ENCODE peak calls at places on chromosomes 2 and 18, in nine cellular contexts. C, I, X, Y, M, O, H, V and S are unnamed samples.

GRCh38 chr2:98702127-98702802 is 28.7 kb downstream of the MGAT4A start:
- DNase-seq in O (no peak), V (peak; percentile 21), I (no peak), H (no peak), X (no peak), M (peak; percentile 84), Y (peak; percentile 73), C (peak; percentile 40), S (peak; percentile 88)

GRCh38 chr2:8004250-8004681 is 677.6 kb upstream of the ID2 start:
- DNase-seq in O (no peak), C (no peak), I (peak; percentile 93), X (peak; percentile 91), Y (peak; percentile 88), V (peak; percentile 69), H (peak; percentile 69), M (peak; percentile 48), S (no peak)

GRCh38 chr2:54724560-54725342 is 1.3 kb downstream of the EML6 start:
- DNase-seq in C (no peak), I (no peak), O (peak; percentile 80), M (peak; percentile 27), H (no peak), V (no peak), Y (peak; percentile 54), X (peak; percentile 11), S (peak; percentile 25)

GRCh38 chr2:46942143-46942526 is 26.5 kb upstream of the MCFD2 start:
- DNase-seq in O (peak; percentile 18), Y (peak; percentile 43), M (peak; percentile 75), H (no peak), C (peak; percentile 53), X (peak; percentile 78), I (no peak), V (peak; percentile 62), S (peak; percentile 51)

GRCh38 chr2:96306370-96306769 is 1.0 kb upstream of the SNRNP200 start:
- DNase-seq in C (no peak), V (no peak), H (no peak), X (no peak), O (no peak), Y (no peak), I (no peak), M (no peak), S (no peak)

GRCh38 chr2:104312684-104313083 is 541.2 kb upstream of the POU3F3 start:
- DNase-seq in I (no peak), X (no peak), C (no peak), M (no peak), O (peak; percentile 18), V (no peak), H (no peak), Y (no peak), S (no peak)

GRCh38 chr2:69725706-69726360 is 16.1 kb upstream of the ANXA4 start:
- DNase-seq in Y (no peak), O (no peak), M (no peak), V (no peak), H (no peak), I (no peak), C (no peak), X (no peak), S (no peak)

GRCh38 chr2:201779996-201780673 is 598 bp downstream of the ALS2 start:
- DNase-seq in H (no peak), O (no peak), I (no peak), V (peak; percentile 35), Y (peak; percentile 13), M (no peak), C (peak; percentile 8), X (no peak), S (no peak)

GRCh38 chr2:33528551-33528950 is 52.1 kb downstream of the RASGRP3 start:
- DNase-seq in H (no peak), M (no peak), I (no peak), X (no peak), Y (no peak), V (no peak), O (no peak), C (no peak), S (no peak)

GRCh38 chr2:73937103-73937885 is 10.6 kb downstream of the DGUOK start:
- DNase-seq in C (no peak), Y (no peak), O (no peak), H (peak; percentile 84), X (no peak), V (no peak), I (no peak), M (no peak), S (no peak)

GRCh38 chr2:73930386-73930785 is 3.7 kb downstream of the DGUOK start:
- DNase-seq in I (no peak), O (no peak), Y (no peak), M (no peak), H (no peak), X (no peak), C (no peak), V (no peak), S (no peak)

GRCh38 chr2:73931531-73932500 is 5.1 kb downstream of the DGUOK start:
- DNase-seq in I (peak; percentile 69), V (no peak), X (peak; percentile 78), Y (no peak), H (peak; percentile 69), C (no peak), M (no peak), O (no peak), S (no peak)

GRCh38 chr2:73935641-73936040 is 9.0 kb downstream of the DGUOK start:
- DNase-seq in O (no peak), C (no peak), I (no peak), H (no peak), X (no peak), M (no peak), Y (no peak), V (no peak), S (no peak)

GRCh38 chr2:73933194-73933593 is 6.5 kb downstream of the DGUOK start:
- DNase-seq in Y (no peak), V (no peak), C (no peak), I (peak; percentile 27), X (peak; percentile 39), O (no peak), H (no peak), M (no peak), S (no peak)
- TF ChIP-seq CTCF in Y (no peak), V (no peak), C (no peak), I (no peak), X (no peak), O (no peak), H (no peak), M (no peak), S (no peak)

DNA sequence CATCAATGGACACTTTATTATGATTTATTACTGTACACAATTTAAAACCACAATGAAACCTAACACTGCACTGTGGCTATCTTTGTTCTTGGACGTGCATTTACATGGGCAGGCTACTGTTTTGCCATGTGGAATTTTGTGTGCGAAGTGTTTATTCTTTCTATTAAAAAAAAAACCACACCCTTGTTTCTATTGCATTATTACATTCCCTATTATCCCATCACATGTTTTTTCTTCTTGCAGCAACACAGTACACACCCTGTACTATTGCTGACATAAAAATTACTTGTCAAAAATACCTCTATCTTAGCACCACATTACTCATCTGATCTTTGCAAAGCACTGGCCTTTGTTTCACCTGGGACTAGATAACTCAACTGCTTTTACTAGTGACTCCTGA is 1.5 kb downstream of the RNF152 start:
- DNase-seq in O (no peak), M (no peak), Y (no peak), V (no peak), I (no peak), C (no peak), X (peak; percentile 87), H (no peak), S (no peak)
- H3K4me3 ChIP-seq in O (no peak overlapping the region), M (no peak overlapping the region), Y (no peak overlapping the region), V (peak overlapping the region; percentile 92), I (no peak overlapping the region), C (no peak overlapping the region), X (peak overlapping the region; percentile 91), H (no peak overlapping the region), S (no peak overlapping the region)

GRCh38 chr2:6368271-6368670 is 497.4 kb downstream of the CMPK2 start:
- DNase-seq in I (peak; percentile 82), H (peak; percentile 90), Y (peak; percentile 41), M (no peak), O (no peak), X (no peak), C (no peak), V (no peak), S (no peak)

GRCh38 chr2:6358985-6359384 is 506.7 kb downstream of the CMPK2 start:
- DNase-seq in I (no peak), H (no peak), V (no peak), X (no peak), C (no peak), Y (no peak), O (no peak), M (no peak), S (no peak)

GRCh38 chr2:6359964-6360363 is 505.7 kb downstream of the CMPK2 start:
- DNase-seq in M (no peak), Y (no peak), C (no peak), H (no peak), X (no peak), I (no peak), O (no peak), V (no peak), S (no peak)

GRCh38 chr2:6358542-6358941 is 507.2 kb downstream of the CMPK2 start:
- DNase-seq in H (no peak), O (no peak), X (no peak), C (no peak), Y (no peak), M (peak; percentile 14), V (no peak), I (no peak), S (no peak)

DNA sequence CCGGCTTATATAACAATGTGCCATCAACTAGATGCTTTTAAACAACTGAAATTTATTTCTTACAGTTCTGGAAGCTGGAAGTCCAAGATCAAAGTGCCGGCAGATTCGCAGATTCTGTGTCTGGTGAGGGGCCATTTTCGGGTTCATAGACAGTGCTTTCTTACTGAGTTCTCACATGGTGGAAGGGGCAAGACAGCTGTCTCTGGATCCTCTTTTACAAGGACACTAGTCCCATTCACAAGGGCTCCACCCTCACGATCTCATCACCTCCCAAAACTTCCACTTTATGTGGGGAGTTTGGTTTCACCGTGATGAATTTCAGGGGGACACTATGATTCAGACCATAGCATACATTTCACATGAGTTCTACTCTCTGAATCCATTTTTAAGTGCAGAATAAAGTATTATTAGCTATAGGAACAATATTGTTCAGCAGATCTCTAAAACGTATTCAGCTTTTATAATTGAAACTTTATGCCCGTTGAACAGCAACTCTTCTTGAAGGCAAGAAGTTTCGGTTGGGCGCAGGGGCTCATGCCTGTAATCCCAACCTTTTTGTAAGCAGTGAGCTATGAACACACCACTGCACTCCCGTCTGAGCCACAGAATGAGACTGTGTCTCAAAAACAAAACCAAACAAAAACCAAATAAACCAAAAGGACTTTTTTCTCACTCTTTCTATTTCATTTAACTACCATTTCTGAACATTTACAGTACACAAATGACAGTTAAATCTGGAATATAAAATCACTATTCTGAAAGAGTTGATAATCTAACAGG is 502.8 kb downstream of the CMPK2 start:
- DNase-seq in H (no peak), V (no peak), I (no peak), C (no peak), Y (no peak), M (no peak), O (no peak), X (no peak), S (no peak)
- H3K9me3 ChIP-seq in H (no peaks in the 10 kb centered on the region), V (no peaks in the 10 kb centered on the region), I (no peaks in the 10 kb centered on the region), C (no peaks in the 10 kb centered on the region), Y (no peaks in the 10 kb centered on the region), M (no peaks in the 10 kb centered on the region), O (no peaks in the 10 kb centered on the region), X (peaks cover 13% of the 10 kb centered on the region), S (no peaks in the 10 kb centered on the region)

DNA sequence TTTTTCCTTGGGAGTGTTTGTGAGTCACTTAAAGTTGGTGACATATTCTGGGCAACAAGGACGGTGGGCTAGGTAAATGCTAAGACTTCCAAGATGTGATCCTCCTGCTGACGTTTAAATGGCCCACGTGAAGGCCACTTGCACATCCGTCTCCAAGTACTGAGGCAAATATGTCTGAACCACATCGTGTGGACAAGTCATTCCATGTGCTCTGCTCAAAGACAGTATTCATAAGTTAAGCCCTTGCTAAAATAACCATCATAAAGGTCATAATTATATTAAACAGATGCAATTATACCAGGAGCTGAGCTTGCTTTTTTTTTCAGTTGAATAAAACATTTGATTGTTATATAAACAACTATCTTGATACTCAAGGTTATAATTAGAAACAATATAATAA is 44.8 kb downstream of the SPP2 start:
- DNase-seq in V (no peak), C (no peak), X (no peak), Y (no peak), I (no peak), O (no peak), M (no peak), H (no peak), S (no peak)
- TF ChIP-seq CTCF in V (no peak), C (no peak), X (no peak), Y (no peak), I (no peak), O (no peak), M (no peak), H (no peak), S (no peak)